ENCODE peak calls at places on chromosomes 1 and 21, in eight cellular contexts. N, Q, H, A, D, Z, K and W are unnamed samples.

GRCh38 chr1:64595871-64596515 is 126.1 kb downstream of the CACHD1 start:
- DNase-seq in N (no peak), Q (no peak), H (no peak), A (no peak), D (no peak), Z (no peak), K (no peak), W (no peak)

GRCh38 chr21:29524055-29524454 is 225.3 kb downstream of the BACH1 start:
- DNase-seq in N (no peak), Q (no peak), H (no peak), A (no peak), D (no peak), Z (no peak), K (no peak), W (no peak)

GRCh38 chr1:56908619-56909340 is 54.2 kb downstream of the C8A start:
- DNase-seq in N (no peak), Q (no peak), H (peak), A (no peak), D (no peak), Z (no peak), K (no peak), W (no peak)

GRCh38 chr1:30722175-30722537 is 1.2 kb downstream of the MATN1 start:
- DNase-seq in N (no peak), Q (no peak), H (no peak), A (no peak), D (no peak), Z (no peak), K (no peak), W (no peak)

GRCh38 chr1:111747282-111747734 is 8.1 kb upstream of the INKA2 start:
- DNase-seq in N (peak), Q (peak), H (no peak), A (peak), D (peak), Z (peak), K (peak), W (peak)

GRCh38 chr1:45953934-45954333 is 150.5 kb downstream of the MAST2 start:
- DNase-seq in N (no peak), Q (no peak), H (peak), A (no peak), D (no peak), Z (no peak), K (peak), W (no peak)

GRCh38 chr1:79290927-79291474 is 284.5 kb upstream of the ADGRL4 start:
- DNase-seq in N (no peak), Q (no peak), H (no peak), A (peak), D (no peak), Z (no peak), K (no peak), W (no peak)

GRCh38 chr1:161835963-161836362 is 69.8 kb downstream of the ATF6 start:
- DNase-seq in N (no peak), Q (no peak), H (peak), A (no peak), D (no peak), Z (no peak), K (no peak), W (peak)

GRCh38 chr1:229022595-229023350 is 248.1 kb upstream of the RAB4A start:
- DNase-seq in N (no peak), Q (no peak), H (no peak), A (no peak), D (peak), Z (peak), K (no peak), W (no peak)

GRCh38 chr1:7456683-7457082 is 314.4 kb upstream of the VAMP3 start:
- DNase-seq in N (no peak), Q (no peak), H (no peak), A (no peak), D (no peak), Z (no peak), K (peak), W (no peak)

GRCh38 chr1:182699673-182700350 is 15.4 kb upstream of the RGS8 start:
- DNase-seq in N (no peak), Q (no peak), H (no peak), A (no peak), D (no peak), Z (no peak), K (peak), W (no peak)

GRCh38 chr21:38910390-38911008 is 104.8 kb downstream of the ETS2 start:
- DNase-seq in N (no peak), Q (no peak), H (no peak), A (no peak), D (no peak), Z (peak), K (no peak), W (no peak)

GRCh38 chr1:101240041-101240430 is 3.2 kb downstream of the S1PR1 start:
- DNase-seq in N (no peak), Q (no peak), H (no peak), A (no peak), D (peak), Z (no peak), K (no peak), W (no peak)

GRCh38 chr1:24021403-24022266 is 41.5 kb upstream of the SRSF10 start:
- DNase-seq in N (no peak), Q (no peak), H (no peak), A (no peak), D (no peak), Z (no peak), K (no peak), W (no peak)

GRCh38 chr1:175822575-175822974 is 79.2 kb upstream of the TNR start:
- DNase-seq in N (no peak), Q (no peak), H (peak), A (no peak), D (no peak), Z (no peak), K (no peak), W (no peak)

GRCh38 chr1:82695443-82695842 is 894.7 kb downstream of the ADGRL2 start:
- DNase-seq in N (no peak), Q (no peak), H (no peak), A (no peak), D (no peak), Z (no peak), K (no peak), W (no peak)

GRCh38 chr21:27526451-27526850 is 559.6 kb upstream of the ADAMTS5 start:
- DNase-seq in N (no peak), Q (no peak), H (no peak), A (no peak), D (no peak), Z (no peak), K (no peak), W (no peak)

GRCh38 chr1:94799201-94799600 is 21.0 kb upstream of the SLC44A3 start:
- DNase-seq in N (no peak), Q (no peak), H (no peak), A (no peak), D (no peak), Z (no peak), K (no peak), W (no peak)

GRCh38 chr1:243513726-243514491 is 258.1 kb downstream of the SDCCAG8 start:
- DNase-seq in N (no peak), Q (no peak), H (no peak), A (no peak), D (no peak), Z (peak), K (no peak), W (peak)

GRCh38 chr1:115423776-115424175 is 85.7 kb upstream of the NGF start:
- DNase-seq in N (no peak), Q (no peak), H (no peak), A (no peak), D (no peak), Z (no peak), K (no peak), W (no peak)

GRCh38 chr1:107835151-107835670 is 129.8 kb downstream of the VAV3 start:
- DNase-seq in N (no peak), Q (no peak), H (no peak), A (no peak), D (no peak), Z (no peak), K (no peak), W (no peak)

GRCh38 chr1:5424802-5425201 is 567.4 kb downstream of the NPHP4 start:
- DNase-seq in N (no peak), Q (no peak), H (no peak), A (no peak), D (no peak), Z (peak), K (no peak), W (no peak)

GRCh38 chr1:187051618-187052232 is 223.0 kb downstream of the PLA2G4A start:
- DNase-seq in N (no peak), Q (no peak), H (no peak), A (no peak), D (no peak), Z (no peak), K (peak), W (peak)

GRCh38 chr1:230342019-230342418 is 84.1 kb downstream of the PGBD5 start:
- DNase-seq in N (no peak), Q (no peak), H (no peak), A (no peak), D (no peak), Z (no peak), K (no peak), W (no peak)

GRCh38 chr1:227949954-227950734 is 2.4 kb upstream of the WNT9A start:
- DNase-seq in N (no peak), Q (no peak), H (no peak), A (no peak), D (no peak), Z (peak), K (no peak), W (no peak)

GRCh38 chr1:244653439-244654283 is 735 bp downstream of the DESI2 start:
- DNase-seq in N (no peak), Q (no peak), H (no peak), A (no peak), D (no peak), Z (peak), K (peak), W (no peak)

GRCh38 chr1:94982403-94982802 is 55.5 kb upstream of the CNN3 start:
- DNase-seq in N (no peak), Q (no peak), H (no peak), A (no peak), D (no peak), Z (no peak), K (no peak), W (no peak)

GRCh38 chr1:228350831-228351781 is 55.5 kb downstream of the TRIM11 start:
- DNase-seq in N (no peak), Q (no peak), H (no peak), A (no peak), D (peak), Z (no peak), K (no peak), W (no peak)

GRCh38 chr1:11655263-11656079 is 794 bp downstream of the FBXO44 start:
- DNase-seq in N (no peak), Q (no peak), H (no peak), A (no peak), D (no peak), Z (no peak), K (peak), W (no peak)

GRCh38 chr1:161094481-161094880 is 3.7 kb upstream of the KLHDC9 start:
- DNase-seq in N (no peak), Q (no peak), H (no peak), A (no peak), D (no peak), Z (no peak), K (no peak), W (no peak)

GRCh38 chr21:34022557-34023335 is 50.6 kb upstream of the MRPS6 start:
- DNase-seq in N (no peak), Q (peak), H (no peak), A (no peak), D (no peak), Z (no peak), K (no peak), W (no peak)

GRCh38 chr1:57883145-57883699 is 459.4 kb upstream of the DAB1 start:
- DNase-seq in N (no peak), Q (no peak), H (no peak), A (no peak), D (no peak), Z (no peak), K (no peak), W (no peak)

GRCh38 chr1:17773626-17774326 is 18.6 kb downstream of the ACTL8 start:
- DNase-seq in N (no peak), Q (no peak), H (no peak), A (no peak), D (no peak), Z (no peak), K (peak), W (no peak)

GRCh38 chr21:42636535-42636914 is 16.9 kb upstream of the PDE9A start:
- DNase-seq in N (no peak), Q (no peak), H (peak), A (no peak), D (no peak), Z (no peak), K (no peak), W (no peak)

GRCh38 chr21:35643176-35643575 is 417.1 kb downstream of the SETD4 start:
- DNase-seq in N (no peak), Q (no peak), H (no peak), A (no peak), D (no peak), Z (no peak), K (no peak), W (no peak)

GRCh38 chr1:209587778-209588177 is 4.3 kb downstream of the CAMK1G start:
- DNase-seq in N (no peak), Q (no peak), H (no peak), A (no peak), D (no peak), Z (peak), K (no peak), W (no peak)

GRCh38 chr1:7704214-7705047 is 66.7 kb upstream of the VAMP3 start:
- DNase-seq in N (peak), Q (peak), H (peak), A (peak), D (peak), Z (peak), K (peak), W (peak)

GRCh38 chr1:170675825-170676224 is 11.9 kb downstream of the PRRX1 start:
- DNase-seq in N (no peak), Q (no peak), H (no peak), A (no peak), D (no peak), Z (no peak), K (no peak), W (no peak)